ENCODE peak calls at places on chromosomes 7 and 10, in six cellular contexts. W is mammary epithelial cell, I is hepatocyte, S is K562, U is PC-3, D is GM23248. C is an unnamed sample.

GRCh38 chr7:55965805-55966421 is 1.5 kb downstream of the NIPSNAP2 start:
- DNase-seq in W (peak; percentile 16), I (no peak), S (no peak), U (peak; percentile 84), D (peak; percentile 79), C (no peak)

GRCh38 chr10:30855131-30855530 is 176.5 kb downstream of the ZNF438 start:
- DNase-seq in W (no peak), I (no peak), S (no peak), U (no peak), D (no peak), C (no peak)

GRCh38 chr10:126247454-126247975 is 140.8 kb downstream of the ADAM12 start:
- DNase-seq in W (peak; percentile 76), I (peak; percentile 75), S (no peak), U (peak; percentile 94), D (peak; percentile 100), C (peak; percentile 75)

GRCh38 chr10:17989908-17990767 is 38.4 kb downstream of the SLC39A12 start:
- DNase-seq in W (peak; percentile 84), I (no peak), S (no peak), U (peak; percentile 79), D (peak; percentile 84), C (peak; percentile 60)

GRCh38 chr10:112223725-112224124 is 40.2 kb upstream of the GPAM start:
- DNase-seq in W (no peak), I (no peak), S (no peak), U (no peak), D (no peak), C (no peak)

GRCh38 chr10:3825244-3825643 is 40.2 kb upstream of the KLF6 start:
- DNase-seq in W (peak; percentile 73), I (peak; percentile 85), S (no peak), U (peak; percentile 61), D (peak; percentile 93), C (no peak)

GRCh38 chr7:119270045-119270464 is 1002.9 kb upstream of the KCND2 start:
- DNase-seq in W (peak; percentile 50), I (peak; percentile 87), S (peak; percentile 50), U (peak; percentile 82), D (peak; percentile 82), C (peak; percentile 40)

GRCh38 chr7:6165521-6166325 is 106.7 kb downstream of the CYTH3 start:
- DNase-seq in W (no peak), I (no peak), S (no peak), U (no peak), D (no peak), C (no peak)

GRCh38 chr10:88108115-88108610 is 244.7 kb downstream of the PTEN start:
- DNase-seq in W (no peak), I (no peak), S (no peak), U (no peak), D (peak; percentile 17), C (no peak)

GRCh38 chr7:106947244-106947728 is 82.2 kb downstream of the PIK3CG start:
- DNase-seq in W (peak; percentile 62), I (peak; percentile 77), S (peak; percentile 90), U (peak; percentile 72), D (peak; percentile 80), C (peak; percentile 13)

GRCh38 chr7:75727881-75728592 is 10.7 kb downstream of the HIP1 start:
- DNase-seq in W (peak; percentile 85), I (no peak), S (no peak), U (peak; percentile 92), D (peak; percentile 31), C (peak; percentile 95)

GRCh38 chr7:32536585-32536984 is 41.3 kb downstream of the AVL9 start:
- DNase-seq in W (peak; percentile 86), I (no peak), S (no peak), U (peak; percentile 86), D (peak; percentile 67), C (peak; percentile 19)

GRCh38 chr7:90988523-90988922 is 275.7 kb upstream of the FZD1 start:
- DNase-seq in W (no peak), I (no peak), S (no peak), U (no peak), D (no peak), C (no peak)

GRCh38 chr10:107653832-107654287 is 489.4 kb upstream of the SORCS1 start:
- DNase-seq in W (peak; percentile 70), I (peak; percentile 41), S (no peak), U (peak; percentile 47), D (peak; percentile 78), C (no peak)

GRCh38 chr10:43226441-43226840 is 40.4 kb downstream of the RASGEF1A start:
- DNase-seq in W (no peak), I (no peak), S (no peak), U (no peak), D (no peak), C (no peak)

GRCh38 chr7:143359769-143360168 is 2.7 kb downstream of the FAM131B start:
- DNase-seq in W (no peak), I (no peak), S (no peak), U (no peak), D (no peak), C (no peak)

GRCh38 chr7:143363011-143363937 is 761 bp upstream of the FAM131B start:
- DNase-seq in W (no peak), I (no peak), S (no peak), U (no peak), D (no peak), C (no peak)

GRCh38 chr7:143361552-143362125 is 874 bp downstream of the FAM131B start:
- DNase-seq in W (no peak), I (no peak), S (no peak), U (no peak), D (peak; percentile 31), C (no peak)

GRCh38 chr7:143360788-143361551 is 1.5 kb downstream of the FAM131B start:
- DNase-seq in W (no peak), I (no peak), S (peak; percentile 53), U (no peak), D (no peak), C (no peak)

DNA sequence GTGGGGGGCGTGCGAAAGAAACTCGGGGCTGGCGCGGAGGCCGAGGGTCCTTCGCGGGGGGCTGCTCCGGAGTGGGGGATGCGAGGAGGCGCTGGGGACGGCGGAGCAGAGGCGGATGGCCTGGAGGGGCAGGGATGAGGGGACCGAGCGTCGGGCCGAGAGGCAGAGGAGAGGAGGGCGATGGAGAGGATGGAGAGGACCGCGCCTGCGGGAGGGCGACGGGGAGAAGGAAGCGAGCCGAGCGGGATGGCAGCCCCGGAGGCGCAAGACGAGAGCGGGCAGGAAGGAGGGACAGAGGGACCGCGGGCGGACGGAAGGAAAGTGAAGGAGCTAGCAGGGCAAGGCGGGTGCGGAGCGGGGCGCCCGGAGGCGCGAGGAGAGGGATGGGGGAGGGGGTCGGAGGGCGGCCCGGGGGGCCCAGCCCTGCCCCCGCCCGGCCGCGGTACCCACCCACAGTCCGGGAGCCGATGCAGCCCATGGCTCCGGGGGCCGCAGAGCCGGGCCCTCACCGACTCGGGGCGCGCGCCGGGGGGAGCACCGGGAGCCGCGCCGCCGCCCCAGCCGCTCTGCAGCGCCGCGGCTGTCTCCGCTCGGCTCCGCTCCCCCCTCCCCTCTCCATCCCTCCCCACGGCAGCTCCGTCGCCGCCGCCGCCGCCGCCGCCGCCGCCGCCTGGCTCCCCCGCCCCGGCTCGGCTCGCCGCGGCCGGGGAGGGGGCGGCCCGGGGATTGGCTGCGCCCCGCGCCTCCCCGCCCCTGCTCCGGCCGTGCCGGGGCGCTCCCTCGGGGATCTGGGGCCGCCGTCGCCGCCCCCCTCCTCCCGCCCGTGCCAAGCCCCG is at the start of gene FAM131B:
- DNase-seq in W (no peak), I (no peak), S (peak; percentile 76), U (no peak), D (peak; percentile 52), C (no peak)
- TF ChIP-seq EZH2 in W (peak; percentile 87), I (no peak), S (peak; percentile 81), U (no peak), D (no peak), C (peak; percentile 96)

DNA sequence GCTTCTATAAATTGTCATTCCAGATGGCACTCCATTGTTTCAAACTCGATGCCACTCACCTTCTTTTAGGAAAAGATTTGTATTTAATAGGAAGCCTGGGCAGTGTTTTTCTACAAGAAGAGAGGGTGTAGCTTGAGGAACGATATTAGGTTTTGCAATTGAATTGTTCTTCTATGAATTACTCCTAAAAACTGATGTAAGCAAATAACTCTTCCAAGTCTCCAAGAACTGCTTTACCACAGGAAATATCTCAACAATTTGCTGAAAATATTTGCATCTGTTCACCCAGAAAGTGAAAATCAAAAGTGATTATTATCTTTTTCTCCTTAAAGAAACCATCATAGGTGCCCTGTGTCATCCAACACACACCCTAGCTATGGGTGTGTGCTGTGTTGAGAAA is 261.3 kb upstream of the MEOX2 start:
- DNase-seq in W (no peak), I (no peak), S (no peak), U (no peak), D (peak; percentile 56), C (no peak)
- H3K4me2 ChIP-seq in W (no peak overlapping the region), I (no peak overlapping the region), S (no peak overlapping the region), U (no peak overlapping the region), D (peak overlapping the region; percentile 9), C (no peak overlapping the region)

GRCh38 chr10:123139165-123139520 is 3.4 kb downstream of the HMX3 start:
- DNase-seq in W (no peak), I (no peak), S (no peak), U (no peak), D (no peak), C (no peak)

GRCh38 chr10:123141791-123142700 is 5.9 kb upstream of the HMX2 start:
- DNase-seq in W (no peak), I (no peak), S (no peak), U (no peak), D (no peak), C (no peak)

GRCh38 chr10:123140164-123140982 is 4.6 kb downstream of the HMX3 start:
- DNase-seq in W (no peak), I (no peak), S (no peak), U (no peak), D (no peak), C (no peak)

GRCh38 chr10:123140983-123141390 is 5.2 kb downstream of the HMX3 start:
- DNase-seq in W (no peak), I (no peak), S (no peak), U (no peak), D (no peak), C (no peak)

DNA sequence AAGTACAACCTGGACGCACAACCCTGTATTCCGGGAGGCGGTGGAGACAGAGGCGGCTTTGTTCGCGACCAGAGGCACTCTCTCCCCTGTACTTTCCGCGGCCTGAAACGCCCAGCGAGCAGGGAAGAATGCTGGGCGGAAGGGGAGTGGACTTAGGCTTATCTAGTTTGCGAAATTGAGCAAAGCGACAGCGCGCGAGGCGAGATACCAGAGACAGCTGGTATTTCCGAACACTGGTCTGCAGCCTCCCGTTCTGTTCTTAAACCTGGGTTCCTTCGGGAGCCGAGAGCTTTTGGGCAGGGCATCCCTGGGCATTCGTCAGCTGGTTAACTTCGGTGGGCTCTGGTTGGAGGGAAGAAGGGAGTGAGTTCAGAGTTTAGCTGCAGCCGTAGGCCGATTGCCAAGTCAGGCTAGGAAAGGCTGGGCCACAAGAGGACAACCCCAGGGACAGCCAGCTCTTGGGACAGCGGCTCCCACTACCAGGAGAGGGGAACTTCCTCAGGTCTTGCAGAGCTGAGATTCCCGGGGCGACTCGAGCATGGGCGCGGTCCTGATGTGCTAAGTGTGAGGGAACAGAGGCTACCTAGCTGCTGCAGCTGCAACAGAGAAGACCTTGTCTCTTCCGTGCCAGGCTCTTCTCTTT is 3.9 kb downstream of the HMX3 start:
- DNase-seq in W (peak; percentile 84), I (peak; percentile 74), S (peak; percentile 16), U (peak; percentile 59), D (no peak), C (no peak)
- TF ChIP-seq EZH2 in W (peak; percentile 92), I (peak; percentile 50), S (no peak), U (no peak), D (peak; percentile 89), C (peak; percentile 82)

DNA sequence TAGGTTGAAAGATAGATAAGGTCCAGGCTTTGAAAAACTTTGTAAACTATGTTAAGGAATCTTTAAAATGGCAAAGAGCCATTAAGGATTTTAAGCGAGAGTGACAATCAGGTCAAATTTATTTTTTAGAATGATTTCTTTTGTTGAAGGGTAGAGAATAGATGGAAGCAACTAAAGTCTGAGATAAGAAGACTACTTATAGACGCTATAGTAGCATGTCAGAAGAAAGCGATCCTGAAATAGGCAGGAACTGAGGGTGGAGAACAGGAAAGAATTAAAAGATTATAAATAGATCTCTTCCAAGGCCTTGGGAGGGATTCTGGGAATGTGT is 13.0 kb upstream of the TSPAN13 start:
- DNase-seq in W (no peak), I (no peak), S (no peak), U (no peak), D (no peak), C (no peak)
- H3K4me2 ChIP-seq in W (no peak overlapping the region), I (peak overlapping the region; percentile 45), S (peak overlapping the region; percentile 22), U (peak overlapping the region; percentile 37), D (peak overlapping the region; percentile 24), C (no peak overlapping the region)

C was measured in keratinocyte.